ENCODE peak calls at places on chromosomes 16 and 17, in six cellular contexts. W, B, Q, S, R and M are unnamed samples.

GRCh38 chr16:1933097-1933661 is 9.8 kb downstream of the MSRB1 start:
- DNase-seq in W (no peak), B (no peak), Q (no peak), S (no peak), R (no peak), M (peak; percentile 13)

GRCh38 chr17:82367724-82368524 is 3.6 kb upstream of the UTS2R start:
- DNase-seq in W (peak; percentile 17), B (peak; percentile 82), Q (no peak), S (no peak), R (no peak), M (no peak)

GRCh38 chr16:66483689-66484452 is 56.8 kb downstream of the BEAN1 start:
- DNase-seq in W (peak; percentile 55), B (peak; percentile 87), Q (peak; percentile 75), S (peak; percentile 69), R (peak; percentile 86), M (peak; percentile 88)

GRCh38 chr16:55411231-55411630 is 67.8 kb upstream of the MMP2 start:
- DNase-seq in W (no peak), B (no peak), Q (no peak), S (no peak), R (no peak), M (no peak)

GRCh38 chr17:43010667-43011308 is 4.2 kb downstream of the IFI35 start:
- DNase-seq in W (no peak), B (no peak), Q (no peak), S (no peak), R (no peak), M (peak; percentile 80)

GRCh38 chr17:66673668-66674276 is 161.1 kb upstream of the CACNG5 start:
- DNase-seq in W (no peak), B (peak; percentile 84), Q (no peak), S (no peak), R (peak; percentile 62), M (peak; percentile 78)

GRCh38 chr16:68744744-68745280 is 7.7 kb downstream of the CDH1 start:
- DNase-seq in W (peak; percentile 91), B (peak; percentile 94), Q (no peak), S (no peak), R (no peak), M (peak; percentile 88)

GRCh38 chr16:89383095-89384003 is 107.0 kb downstream of the ANKRD11 start:
- DNase-seq in W (no peak), B (peak; percentile 79), Q (no peak), S (no peak), R (peak; percentile 50), M (peak; percentile 79)

GRCh38 chr17:41810659-41811548 is 845 bp downstream of the P3H4 start:
- DNase-seq in W (no peak), B (peak; percentile 58), Q (no peak), S (no peak), R (no peak), M (peak; percentile 51)

GRCh38 chr16:10624527-10624926 is 44.1 kb upstream of the EMP2 start:
- DNase-seq in W (no peak), B (no peak), Q (no peak), S (no peak), R (no peak), M (peak; percentile 35)

GRCh38 chr17:73738751-73739575 is 94.7 kb upstream of the SDK2 start:
- DNase-seq in W (no peak), B (no peak), Q (no peak), S (no peak), R (no peak), M (no peak)

GRCh38 chr16:75000481-75001081 is 1.8 kb downstream of the ZNRF1 start:
- DNase-seq in W (no peak), B (no peak), Q (no peak), S (peak; percentile 14), R (peak; percentile 27), M (peak; percentile 34)

GRCh38 chr16:46850619-46851555 is 19.9 kb upstream of the C16orf87 start:
- DNase-seq in W (no peak), B (no peak), Q (no peak), S (no peak), R (no peak), M (no peak)

GRCh38 chr16:85401370-85401916 is 211.7 kb upstream of the GSE1 start:
- DNase-seq in W (no peak), B (no peak), Q (no peak), S (no peak), R (no peak), M (no peak)

GRCh38 chr17:77580956-77581355 is 377.5 kb upstream of the TNRC6C start:
- DNase-seq in W (no peak), B (no peak), Q (no peak), S (no peak), R (no peak), M (no peak)

GRCh38 chr16:77574867-77575619 is 140.2 kb upstream of the ADAMTS18 start:
- DNase-seq in W (no peak), B (no peak), Q (no peak), S (no peak), R (no peak), M (peak; percentile 32)

GRCh38 chr16:11082860-11083388 is 138.6 kb downstream of the CLEC16A start:
- DNase-seq in W (no peak), B (no peak), Q (no peak), S (no peak), R (no peak), M (no peak)

GRCh38 chr17:245611-246010 is 64.2 kb upstream of the DOC2B start:
- DNase-seq in W (no peak), B (no peak), Q (no peak), S (no peak), R (no peak), M (no peak)

GRCh38 chr17:12514596-12514995 is 151.1 kb upstream of the MYOCD start:
- DNase-seq in W (no peak), B (no peak), Q (no peak), S (no peak), R (no peak), M (no peak)

GRCh38 chr17:53765609-53766008 is 57.1 kb upstream of the KIF2B start:
- DNase-seq in W (no peak), B (no peak), Q (no peak), S (no peak), R (no peak), M (no peak)

GRCh38 chr16:81730090-81731051 is 48.7 kb upstream of the PLCG2 start:
- DNase-seq in W (peak; percentile 79), B (peak; percentile 99), Q (peak; percentile 55), S (peak; percentile 54), R (peak; percentile 90), M (peak; percentile 90)

GRCh38 chr17:56434610-56435009 is 158.9 kb upstream of the NOG start:
- DNase-seq in W (no peak), B (no peak), Q (no peak), S (no peak), R (no peak), M (no peak)

GRCh38 chr17:55564077-55564476 is 52.8 kb upstream of the SMIM36 start:
- DNase-seq in W (no peak), B (no peak), Q (no peak), S (no peak), R (no peak), M (no peak)

GRCh38 chr16:64403352-64403751 is 718.5 kb downstream of the CDH11 start:
- DNase-seq in W (no peak), B (no peak), Q (no peak), S (no peak), R (no peak), M (no peak)

GRCh38 chr17:74544991-74545441 is 899 bp downstream of the CD300C start:
- DNase-seq in W (no peak), B (no peak), Q (no peak), S (no peak), R (no peak), M (no peak)

GRCh38 chr16:89918453-89919347 is at the start of gene MC1R:
- DNase-seq in W (no peak), B (peak; percentile 71), Q (no peak), S (peak; percentile 40), R (peak; percentile 68), M (peak; percentile 72)

GRCh38 chr16:81720973-81721907 is 57.9 kb upstream of the PLCG2 start:
- DNase-seq in W (no peak), B (no peak), Q (no peak), S (no peak), R (no peak), M (no peak)

GRCh38 chr16:51276335-51276734 is 125.3 kb upstream of the SALL1 start:
- DNase-seq in W (no peak), B (no peak), Q (no peak), S (no peak), R (no peak), M (no peak)

GRCh38 chr17:37310940-37311339 is 64.8 kb upstream of the C17orf78 start:
- DNase-seq in W (no peak), B (no peak), Q (no peak), S (no peak), R (no peak), M (no peak)

GRCh38 chr17:12386240-12386639 is 279.4 kb upstream of the MYOCD start:
- DNase-seq in W (no peak), B (no peak), Q (no peak), S (no peak), R (no peak), M (no peak)

GRCh38 chr17:64974750-64975317 is 55.6 kb upstream of the LRRC37A3 start:
- DNase-seq in W (no peak), B (no peak), Q (no peak), S (no peak), R (no peak), M (no peak)

GRCh38 chr16:72637306-72637705 is 410.6 kb downstream of the ZFHX3 start:
- DNase-seq in W (no peak), B (no peak), Q (no peak), S (no peak), R (peak; percentile 37), M (peak; percentile 45)

GRCh38 chr17:76584427-76585047 is 1.1 kb downstream of the ST6GALNAC2 start:
- DNase-seq in W (no peak), B (peak; percentile 76), Q (no peak), S (no peak), R (no peak), M (peak; percentile 51)

GRCh38 chr16:57377080-57377841 is 5.0 kb downstream of the CX3CL1 start:
- DNase-seq in W (no peak), B (peak; percentile 46), Q (peak; percentile 3), S (no peak), R (no peak), M (peak; percentile 54)

GRCh38 chr16:68800257-68800875 is 43.0 kb upstream of the TANGO6 start:
- DNase-seq in W (peak; percentile 55), B (peak; percentile 94), Q (peak; percentile 24), S (peak; percentile 35), R (peak; percentile 80), M (peak; percentile 87)

GRCh38 chr17:6536566-6537065 is 19.7 kb downstream of the PITPNM3 start:
- DNase-seq in W (no peak), B (no peak), Q (no peak), S (no peak), R (no peak), M (no peak)

GRCh38 chr17:29237476-29238132 is 9.1 kb upstream of the CRYBA1 start:
- DNase-seq in W (no peak), B (no peak), Q (no peak), S (no peak), R (no peak), M (no peak)